ENCODE peak calls at places on chromosomes 6 and 20, in five cellular contexts. A, H, W, Q and F are unnamed samples.

GRCh38 chr6:37354526-37355384 is 972 bp downstream of the RNF8 start:
- DNase-seq in A (no peak), H (no peak), W (no peak), Q (peak), F (peak)

GRCh38 chr6:89602713-89603112 is 35.8 kb downstream of the LYRM2 start:
- DNase-seq in A (no peak), H (no peak), W (no peak), Q (no peak), F (no peak)

GRCh38 chr20:64116541-64117423 is 9.4 kb upstream of the NPBWR2 start:
- DNase-seq in A (no peak), H (no peak), W (no peak), Q (no peak), F (no peak)

GRCh38 chr6:166736606-166737005 is 109.6 kb upstream of the RPS6KA2 start:
- DNase-seq in A (no peak), H (peak), W (no peak), Q (no peak), F (no peak)

GRCh38 chr20:41480054-41480770 is 113.6 kb upstream of the EMILIN3 start:
- DNase-seq in A (no peak), H (no peak), W (no peak), Q (peak), F (peak)

GRCh38 chr20:62276448-62276847 is 26.3 kb upstream of the ADRM1 start:
- DNase-seq in A (no peak), H (no peak), W (no peak), Q (no peak), F (no peak)

GRCh38 chr6:80566361-80566760 is 459.9 kb downstream of the BCKDHB start:
- DNase-seq in A (no peak), H (no peak), W (no peak), Q (peak), F (no peak)

GRCh38 chr6:131250121-131250520 is 114.9 kb downstream of the AKAP7 start:
- DNase-seq in A (peak), H (peak), W (no peak), Q (peak), F (peak)

GRCh38 chr20:50996901-50997830 is 25.7 kb downstream of the KCNG1 start:
- DNase-seq in A (no peak), H (peak), W (no peak), Q (no peak), F (no peak)

GRCh38 chr6:149895702-149896310 is 2.1 kb downstream of the RAET1E start:
- DNase-seq in A (no peak), H (peak), W (peak), Q (peak), F (no peak)

GRCh38 chr20:47438464-47439381 is 63.0 kb upstream of the NCOA3 start:
- DNase-seq in A (peak), H (no peak), W (no peak), Q (peak), F (peak)

GRCh38 chr20:32609371-32609773 is 24.2 kb upstream of the NOL4L start:
- DNase-seq in A (no peak), H (no peak), W (no peak), Q (no peak), F (no peak)

GRCh38 chr6:138162104-138162946 is 586 bp downstream of the ARFGEF3 start:
- DNase-seq in A (no peak), H (no peak), W (no peak), Q (no peak), F (peak)

GRCh38 chr6:15243994-15244604 is 1.8 kb upstream of the JARID2 start:
- DNase-seq in A (no peak), H (no peak), W (no peak), Q (no peak), F (no peak)

GRCh38 chr6:52127957-52128356 is 40.5 kb upstream of the PKHD1 start:
- DNase-seq in A (no peak), H (no peak), W (no peak), Q (no peak), F (no peak)

GRCh38 chr20:5495026-5495425 is 178.3 kb upstream of the PROKR2 start:
- DNase-seq in A (no peak), H (no peak), W (no peak), Q (no peak), F (no peak)

GRCh38 chr6:110475255-110475654 is 1.2 kb downstream of the SLC22A16 start:
- DNase-seq in A (no peak), H (no peak), W (no peak), Q (no peak), F (no peak)

GRCh38 chr6:107064579-107065065 is 36.6 kb downstream of the MTRES1 start:
- DNase-seq in A (no peak), H (peak), W (no peak), Q (peak), F (no peak)

GRCh38 chr6:136408205-136408604 is 118.6 kb upstream of the BCLAF1 start:
- DNase-seq in A (no peak), H (peak), W (no peak), Q (no peak), F (no peak)

GRCh38 chr6:139308284-139308916 is 16.6 kb upstream of the TXLNB start:
- DNase-seq in A (no peak), H (no peak), W (no peak), Q (no peak), F (no peak)

GRCh38 chr6:155301867-155302266 is 12.4 kb downstream of the TFB1M start:
- DNase-seq in A (no peak), H (no peak), W (no peak), Q (no peak), F (no peak)

GRCh38 chr20:7728373-7728772 is 211.9 kb downstream of the HAO1 start:
- DNase-seq in A (no peak), H (no peak), W (no peak), Q (no peak), F (no peak)

GRCh38 chr20:45441746-45442145 is 25.8 kb downstream of the PIGT start:
- DNase-seq in A (no peak), H (no peak), W (no peak), Q (no peak), F (no peak)

GRCh38 chr6:135054238-135054574 is 416 bp downstream of the HBS1L start:
- DNase-seq in A (no peak), H (no peak), W (no peak), Q (peak), F (no peak)

GRCh38 chr6:15430947-15431405 is 185.1 kb downstream of the JARID2 start:
- DNase-seq in A (no peak), H (peak), W (no peak), Q (no peak), F (no peak)

GRCh38 chr20:33054791-33055190 is 1.1 kb downstream of the BPIFB3 start:
- DNase-seq in A (no peak), H (no peak), W (no peak), Q (no peak), F (no peak)

GRCh38 chr6:152954443-152954842 is 28.4 kb downstream of the FBXO5 start:
- DNase-seq in A (no peak), H (no peak), W (no peak), Q (peak), F (peak)

GRCh38 chr20:38840053-38840893 is 34.8 kb downstream of the PPP1R16B start:
- DNase-seq in A (no peak), H (peak), W (no peak), Q (no peak), F (no peak)

GRCh38 chr20:10080554-10080953 is 45.8 kb downstream of the ANKEF1 start:
- DNase-seq in A (no peak), H (no peak), W (no peak), Q (no peak), F (no peak)

GRCh38 chr6:109991307-109992101 is 13.4 kb downstream of the GPR6 start:
- DNase-seq in A (no peak), H (no peak), W (no peak), Q (peak), F (no peak)

GRCh38 chr20:57580478-57581201 is 19.7 kb downstream of the PCK1 start:
- DNase-seq in A (no peak), H (no peak), W (no peak), Q (no peak), F (no peak)

GRCh38 chr20:42531675-42531985 is 658.1 kb downstream of the PTPRT start:
- DNase-seq in A (no peak), H (no peak), W (no peak), Q (peak), F (no peak)

DNA sequence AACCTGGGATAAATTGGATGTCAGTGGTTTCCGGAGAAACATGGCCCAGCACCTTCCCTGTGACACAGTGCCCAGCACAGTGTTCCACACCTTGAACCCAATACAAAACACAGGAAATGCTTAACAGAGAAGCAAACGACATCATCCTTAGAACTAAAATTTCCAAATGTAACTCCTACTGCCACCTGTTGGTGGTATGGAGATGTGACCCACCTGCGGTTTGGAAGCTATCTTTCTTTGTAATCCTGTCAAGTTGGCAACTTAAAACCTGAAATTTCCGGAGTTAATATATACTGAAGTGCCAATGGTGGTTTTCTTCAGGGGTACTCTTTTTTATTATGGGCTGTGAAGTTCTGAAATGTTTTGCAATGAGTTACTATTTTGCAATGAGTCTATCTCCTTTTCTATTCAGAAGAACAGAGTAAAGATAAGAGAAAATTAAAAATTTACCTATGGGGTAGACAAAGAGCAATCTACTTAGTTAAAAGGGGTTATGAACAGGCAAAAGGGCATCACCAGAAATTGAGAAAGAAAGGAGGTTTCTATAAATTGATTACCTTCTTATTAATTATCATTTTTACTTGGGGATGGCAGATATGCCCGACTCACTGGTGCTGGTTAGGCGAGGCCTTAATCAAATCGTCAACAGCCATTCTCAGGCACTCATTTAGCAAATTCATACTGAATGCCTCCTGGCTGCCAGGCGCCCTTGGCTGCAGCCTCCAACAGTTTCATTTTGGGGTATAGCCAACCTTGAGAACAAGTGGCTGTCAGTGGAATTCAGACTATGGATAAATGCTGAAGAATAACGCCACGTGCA is 658.6 kb downstream of the PTPRT start:
- DNase-seq in A (no peak), H (peak), W (no peak), Q (peak), F (peak)
- TF ChIP-seq CTCF in A (peak), H (peak), W (no peak), Q (peak), F (peak)

GRCh38 chr20:54170026-54170471 is 3.7 kb downstream of the CYP24A1 start:
- DNase-seq in A (no peak), H (no peak), W (no peak), Q (no peak), F (no peak)
- TF ChIP-seq CTCF in A (no peak), H (no peak), W (no peak), Q (no peak), F (no peak)

DNA sequence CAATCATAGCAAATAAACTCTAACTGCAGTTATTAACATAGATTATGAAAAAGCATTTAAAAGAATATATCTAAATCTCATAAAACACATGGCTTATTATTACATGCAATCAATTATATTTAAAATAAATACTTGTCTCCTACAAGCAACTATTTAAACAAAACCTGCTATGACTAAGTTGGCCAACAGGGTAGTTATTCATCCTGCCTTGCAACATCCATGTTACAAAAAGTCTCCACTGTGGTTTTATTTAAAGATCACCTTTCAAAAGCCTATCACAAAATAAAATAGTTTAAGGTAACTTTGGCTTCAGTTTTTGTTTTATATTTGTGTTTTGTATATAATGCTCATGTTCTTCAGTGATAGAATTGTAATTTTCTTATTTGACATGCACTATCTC is 1127.0 kb upstream of the MAP3K7 start:
- DNase-seq in A (no peak), H (peak), W (no peak), Q (no peak), F (no peak)
- TF ChIP-seq CTCF in A (no peak), H (no peak), W (no peak), Q (no peak), F (no peak)

GRCh38 chr6:16989382-16989781 is 112.5 kb upstream of the STMND1 start:
- DNase-seq in A (no peak), H (no peak), W (no peak), Q (no peak), F (no peak)
- TF ChIP-seq CTCF in A (no peak), H (no peak), W (no peak), Q (no peak), F (no peak)

DNA sequence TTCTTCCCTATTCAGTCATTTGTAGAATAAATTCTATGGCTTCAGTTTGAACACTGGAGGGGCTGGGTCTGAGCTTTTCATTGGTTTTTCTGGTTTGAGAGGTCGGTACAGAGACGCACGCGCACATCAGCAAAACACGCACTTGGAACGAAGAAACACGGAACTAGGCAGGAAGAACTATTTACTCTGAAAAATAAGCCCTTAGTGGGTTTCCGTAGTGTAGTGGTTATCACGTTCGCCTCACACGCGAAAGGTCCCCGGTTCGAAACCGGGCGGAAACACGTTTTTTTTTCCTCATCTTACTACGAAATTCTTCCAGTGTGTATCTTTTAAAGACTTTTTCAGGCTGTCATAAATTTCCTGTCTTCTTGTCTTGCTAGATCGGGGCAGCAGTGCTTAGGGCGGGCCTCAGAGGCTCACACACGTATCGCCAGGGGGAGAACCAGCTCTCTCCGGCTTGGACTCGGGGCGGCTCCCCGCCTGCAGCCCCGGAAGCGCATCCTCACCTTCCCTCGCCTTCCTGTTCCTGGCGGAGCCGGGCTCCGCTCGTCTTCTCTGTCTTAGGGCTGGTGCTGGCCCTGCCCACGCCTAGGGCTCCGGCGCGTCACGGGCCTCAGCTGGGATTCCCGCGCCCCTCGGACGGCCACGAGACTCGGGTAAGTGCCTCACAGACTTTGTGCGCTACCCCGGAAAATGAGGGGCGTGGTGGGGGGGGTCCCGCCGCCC is at the start of gene HMGN4:
- DNase-seq in A (peak), H (peak), W (no peak), Q (peak), F (peak)
- TF ChIP-seq CTCF in A (peak), H (no peak), W (no peak), Q (no peak), F (no peak)